ENCODE peak calls at places on chromosomes 13 and 19, in seven cellular contexts. One of them, this sample, is unnamed.

GRCh38 chr13:74278901-74279300 is 144.7 kb upstream of the KLF12 start:
- DNase-seq in heart right ventricle: no peak
- DNase-seq in CD8-positive, alpha-beta T cell: no peak
- DNase-seq in iPS DF 6.9: no peak
- DNase-seq in thoracic aorta: no peak
- DNase-seq in adrenal gland: no peak
- DNase-seq in GM23338: no peak
- DNase-seq in this sample: no peak

GRCh38 chr19:5687360-5688198 is 2.5 kb upstream of the RPL36 start:
- DNase-seq in GM23338: no peak
- DNase-seq in thoracic aorta: no peak
- DNase-seq in CD8-positive, alpha-beta T cell: no peak
- DNase-seq in iPS DF 6.9: no peak
- DNase-seq in heart right ventricle: no peak
- DNase-seq in adrenal gland: no peak
- DNase-seq in this sample: no peak

GRCh38 chr19:31627824-31628223 is 278.6 kb upstream of the TSHZ3 start:
- DNase-seq in thoracic aorta: no peak
- DNase-seq in heart right ventricle: no peak
- DNase-seq in GM23338: no peak
- DNase-seq in iPS DF 6.9: no peak
- DNase-seq in CD8-positive, alpha-beta T cell: no peak
- DNase-seq in adrenal gland: no peak
- DNase-seq in this sample: no peak

GRCh38 chr13:27599845-27600553 is 20.3 kb downstream of the LNX2 start:
- DNase-seq in thoracic aorta: no peak
- DNase-seq in GM23338: peak; percentile 41
- DNase-seq in adrenal gland: no peak
- DNase-seq in CD8-positive, alpha-beta T cell: no peak
- DNase-seq in heart right ventricle: no peak
- DNase-seq in iPS DF 6.9: no peak
- DNase-seq in this sample: peak; percentile 64

GRCh38 chr13:72458701-72459100 is 268.7 kb downstream of the MZT1 start:
- DNase-seq in adrenal gland: no peak
- DNase-seq in CD8-positive, alpha-beta T cell: no peak
- DNase-seq in iPS DF 6.9: peak; percentile 7
- DNase-seq in thoracic aorta: no peak
- DNase-seq in heart right ventricle: no peak
- DNase-seq in GM23338: peak; percentile 25
- DNase-seq in this sample: no peak

GRCh38 chr13:35496761-35497386 is 20.4 kb upstream of the MAB21L1 start:
- DNase-seq in heart right ventricle: no peak
- DNase-seq in CD8-positive, alpha-beta T cell: no peak
- DNase-seq in iPS DF 6.9: no peak
- DNase-seq in GM23338: no peak
- DNase-seq in thoracic aorta: no peak
- DNase-seq in adrenal gland: no peak
- DNase-seq in this sample: no peak

GRCh38 chr19:11425719-11426457 is 6.8 kb upstream of the RGL3 start:
- DNase-seq in GM23338: peak; percentile 85
- DNase-seq in adrenal gland: no peak
- DNase-seq in iPS DF 6.9: no peak
- DNase-seq in thoracic aorta: no peak
- DNase-seq in CD8-positive, alpha-beta T cell: no peak
- DNase-seq in heart right ventricle: no peak
- DNase-seq in this sample: no peak

GRCh38 chr13:113186061-113186900 is 22.2 kb downstream of the PCID2 start:
- DNase-seq in thoracic aorta: no peak
- DNase-seq in CD8-positive, alpha-beta T cell: peak; percentile 29
- DNase-seq in adrenal gland: no peak
- DNase-seq in heart right ventricle: no peak
- DNase-seq in iPS DF 6.9: no peak
- DNase-seq in GM23338: no peak
- DNase-seq in this sample: no peak

GRCh38 chr13:41199526-41199925 is 5.2 kb upstream of the KBTBD7 start:
- DNase-seq in iPS DF 6.9: no peak
- DNase-seq in adrenal gland: no peak
- DNase-seq in GM23338: no peak
- DNase-seq in heart right ventricle: no peak
- DNase-seq in thoracic aorta: no peak
- DNase-seq in CD8-positive, alpha-beta T cell: no peak
- DNase-seq in this sample: no peak

GRCh38 chr19:2380567-2380966 is 20.5 kb downstream of the TMPRSS9 start:
- DNase-seq in heart right ventricle: no peak
- DNase-seq in CD8-positive, alpha-beta T cell: no peak
- DNase-seq in GM23338: no peak
- DNase-seq in thoracic aorta: no peak
- DNase-seq in iPS DF 6.9: no peak
- DNase-seq in adrenal gland: no peak
- DNase-seq in this sample: no peak

GRCh38 chr13:89890806-89891205 is 1456.7 kb upstream of the MIR17HG start:
- DNase-seq in adrenal gland: no peak
- DNase-seq in thoracic aorta: no peak
- DNase-seq in GM23338: no peak
- DNase-seq in CD8-positive, alpha-beta T cell: no peak
- DNase-seq in heart right ventricle: no peak
- DNase-seq in iPS DF 6.9: no peak
- DNase-seq in this sample: no peak

GRCh38 chr13:38685974-38686571 is 804 bp upstream of the FREM2 start:
- DNase-seq in GM23338: peak; percentile 85
- DNase-seq in adrenal gland: no peak
- DNase-seq in iPS DF 6.9: no peak
- DNase-seq in thoracic aorta: no peak
- DNase-seq in CD8-positive, alpha-beta T cell: no peak
- DNase-seq in heart right ventricle: no peak
- DNase-seq in this sample: no peak

GRCh38 chr19:36061367-36061766 is 6.7 kb downstream of the WDR62 start:
- DNase-seq in GM23338: no peak
- DNase-seq in CD8-positive, alpha-beta T cell: no peak
- DNase-seq in heart right ventricle: no peak
- DNase-seq in thoracic aorta: no peak
- DNase-seq in adrenal gland: no peak
- DNase-seq in iPS DF 6.9: no peak
- DNase-seq in this sample: no peak

GRCh38 chr13:74158606-74159352 is 24.6 kb upstream of the KLF12 start:
- DNase-seq in thoracic aorta: no peak
- DNase-seq in heart right ventricle: no peak
- DNase-seq in CD8-positive, alpha-beta T cell: no peak
- DNase-seq in iPS DF 6.9: no peak
- DNase-seq in adrenal gland: no peak
- DNase-seq in GM23338: no peak
- DNase-seq in this sample: no peak

GRCh38 chr13:24516919-24517318 is 4.3 kb upstream of the PARP4 start:
- DNase-seq in iPS DF 6.9: no peak
- DNase-seq in CD8-positive, alpha-beta T cell: no peak
- DNase-seq in adrenal gland: no peak
- DNase-seq in GM23338: no peak
- DNase-seq in thoracic aorta: no peak
- DNase-seq in heart right ventricle: no peak
- DNase-seq in this sample: no peak

GRCh38 chr19:11963566-11964355 is 1.1 kb upstream of the ZNF763 start:
- DNase-seq in adrenal gland: peak; percentile 78
- DNase-seq in iPS DF 6.9: peak; percentile 61
- DNase-seq in heart right ventricle: peak; percentile 89
- DNase-seq in CD8-positive, alpha-beta T cell: peak; percentile 75
- DNase-seq in GM23338: peak; percentile 93
- DNase-seq in thoracic aorta: peak; percentile 31
- DNase-seq in this sample: peak; percentile 36

GRCh38 chr13:29577135-29578051 is 18.1 kb downstream of the SLC7A1 start:
- DNase-seq in thoracic aorta: no peak
- DNase-seq in CD8-positive, alpha-beta T cell: no peak
- DNase-seq in adrenal gland: peak; percentile 55
- DNase-seq in iPS DF 6.9: no peak
- DNase-seq in GM23338: no peak
- DNase-seq in heart right ventricle: no peak
- DNase-seq in this sample: peak; percentile 83

GRCh38 chr19:10617409-10618121 is 7.8 kb upstream of the SLC44A2 start:
- DNase-seq in GM23338: no peak
- DNase-seq in heart right ventricle: no peak
- DNase-seq in thoracic aorta: no peak
- DNase-seq in CD8-positive, alpha-beta T cell: no peak
- DNase-seq in adrenal gland: no peak
- DNase-seq in iPS DF 6.9: no peak
- DNase-seq in this sample: no peak

GRCh38 chr13:63731896-63732295 is 2316.2 kb upstream of the PCDH20 start:
- DNase-seq in CD8-positive, alpha-beta T cell: no peak
- DNase-seq in adrenal gland: no peak
- DNase-seq in iPS DF 6.9: no peak
- DNase-seq in heart right ventricle: no peak
- DNase-seq in thoracic aorta: no peak
- DNase-seq in GM23338: no peak
- DNase-seq in this sample: no peak

GRCh38 chr13:50376895-50377575 is 361.8 kb downstream of the KCNRG start:
- DNase-seq in thoracic aorta: no peak
- DNase-seq in heart right ventricle: no peak
- DNase-seq in iPS DF 6.9: no peak
- DNase-seq in GM23338: peak; percentile 70
- DNase-seq in CD8-positive, alpha-beta T cell: no peak
- DNase-seq in adrenal gland: no peak
- DNase-seq in this sample: no peak

GRCh38 chr13:111532111-111532510 is 211.7 kb downstream of the TEX29 start:
- DNase-seq in CD8-positive, alpha-beta T cell: no peak
- DNase-seq in heart right ventricle: no peak
- DNase-seq in iPS DF 6.9: no peak
- DNase-seq in GM23338: peak; percentile 54
- DNase-seq in thoracic aorta: no peak
- DNase-seq in adrenal gland: no peak
- DNase-seq in this sample: no peak
- H3K27me3 ChIP-seq in CD8-positive, alpha-beta T cell: no peaks in the 10 kb centered on the region
- H3K27me3 ChIP-seq in heart right ventricle: peaks cover 78% of the 10 kb centered on the region
- H3K27me3 ChIP-seq in iPS DF 6.9: peaks cover 9% of the 10 kb centered on the region
- H3K27me3 ChIP-seq in GM23338: peaks cover 46% of the 10 kb centered on the region
- H3K27me3 ChIP-seq in thoracic aorta: no peaks in the 10 kb centered on the region
- H3K27me3 ChIP-seq in adrenal gland: peaks cover 44% of the 10 kb centered on the region
- H3K27me3 ChIP-seq in this sample: peaks cover 9% of the 10 kb centered on the region

GRCh38 chr19:43636121-43636683 is 3.4 kb downstream of the CADM4 start:
- DNase-seq in thoracic aorta: no peak
- DNase-seq in heart right ventricle: no peak
- DNase-seq in iPS DF 6.9: no peak
- DNase-seq in GM23338: peak; percentile 90
- DNase-seq in CD8-positive, alpha-beta T cell: no peak
- DNase-seq in adrenal gland: no peak
- DNase-seq in this sample: no peak

GRCh38 chr19:43639507-43640423 is at the start of gene CADM4:
- DNase-seq in iPS DF 6.9: no peak
- DNase-seq in GM23338: peak; percentile 57
- DNase-seq in thoracic aorta: no peak
- DNase-seq in heart right ventricle: peak; percentile 16
- DNase-seq in CD8-positive, alpha-beta T cell: peak; percentile 35
- DNase-seq in adrenal gland: peak; percentile 60
- DNase-seq in this sample: no peak

GRCh38 chr19:43638991-43639494 is 607 bp downstream of the CADM4 start:
- DNase-seq in heart right ventricle: no peak
- DNase-seq in adrenal gland: no peak
- DNase-seq in CD8-positive, alpha-beta T cell: no peak
- DNase-seq in GM23338: no peak
- DNase-seq in thoracic aorta: no peak
- DNase-seq in iPS DF 6.9: no peak
- DNase-seq in this sample: no peak

GRCh38 chr19:43640424-43640757 is 741 bp upstream of the CADM4 start:
- DNase-seq in GM23338: peak; percentile 19
- DNase-seq in CD8-positive, alpha-beta T cell: no peak
- DNase-seq in thoracic aorta: no peak
- DNase-seq in iPS DF 6.9: no peak
- DNase-seq in adrenal gland: no peak
- DNase-seq in heart right ventricle: no peak
- DNase-seq in this sample: no peak

DNA sequence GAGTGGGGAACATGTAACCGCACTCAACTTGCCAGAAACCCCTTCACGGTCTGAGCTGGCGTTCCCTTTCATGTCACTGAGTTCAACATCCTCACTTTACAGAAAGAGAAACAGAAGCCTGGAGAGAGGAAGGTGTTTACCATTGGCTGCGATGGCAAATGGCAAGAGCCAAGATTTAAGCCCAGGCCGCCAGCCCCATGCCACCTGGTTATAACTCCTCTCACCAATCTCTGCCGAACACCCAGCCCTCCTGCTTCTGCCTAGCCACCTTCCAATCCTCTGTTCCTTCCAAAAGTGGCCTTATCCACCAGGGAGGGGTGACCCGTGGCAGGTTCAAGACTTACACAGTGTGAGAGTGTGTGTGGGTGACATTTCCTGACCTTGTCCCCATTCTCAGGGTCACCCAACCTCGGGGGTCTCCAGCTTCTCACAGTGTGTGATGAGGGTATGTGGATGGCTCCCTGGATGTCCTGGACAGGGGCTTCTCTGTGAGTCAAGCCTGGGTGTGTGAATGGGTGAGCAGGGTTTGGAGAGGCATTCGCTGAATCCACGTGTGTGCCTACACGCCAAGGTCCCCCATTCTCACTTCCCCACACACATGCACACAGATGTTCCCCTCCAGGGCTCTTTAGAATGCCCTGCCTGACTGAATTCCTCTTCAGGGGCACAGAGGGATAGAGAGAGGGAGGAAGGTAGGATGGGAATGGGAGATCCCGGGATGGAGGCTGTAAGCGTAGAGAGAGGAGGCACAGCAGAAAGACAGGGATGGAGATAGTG is 1.2 kb downstream of the CADM4 start:
- DNase-seq in CD8-positive, alpha-beta T cell: no peak
- DNase-seq in heart right ventricle: no peak
- DNase-seq in thoracic aorta: no peak
- DNase-seq in adrenal gland: no peak
- DNase-seq in iPS DF 6.9: no peak
- DNase-seq in GM23338: no peak
- DNase-seq in this sample: no peak
- H3K4me3 ChIP-seq in CD8-positive, alpha-beta T cell: no peak overlapping the region
- H3K4me3 ChIP-seq in heart right ventricle: no peak overlapping the region
- H3K4me3 ChIP-seq in thoracic aorta: no peak overlapping the region
- H3K4me3 ChIP-seq in adrenal gland: no peak overlapping the region
- H3K4me3 ChIP-seq in iPS DF 6.9: no peak overlapping the region
- H3K4me3 ChIP-seq in GM23338: peak overlapping the region; percentile 64
- H3K4me3 ChIP-seq in this sample: no peak overlapping the region

GRCh38 chr19:13016628-13017305 is 21.5 kb downstream of the NFIX start:
- DNase-seq in iPS DF 6.9: no peak
- DNase-seq in heart right ventricle: no peak
- DNase-seq in thoracic aorta: no peak
- DNase-seq in CD8-positive, alpha-beta T cell: no peak
- DNase-seq in adrenal gland: no peak
- DNase-seq in GM23338: peak; percentile 48
- DNase-seq in this sample: peak; percentile 59
- H3K27me3 ChIP-seq in iPS DF 6.9: peaks cover 83% of the 10 kb centered on the region
- H3K27me3 ChIP-seq in heart right ventricle: peaks cover 38% of the 10 kb centered on the region
- H3K27me3 ChIP-seq in thoracic aorta: no peaks in the 10 kb centered on the region
- H3K27me3 ChIP-seq in CD8-positive, alpha-beta T cell: peaks cover 23% of the 10 kb centered on the region
- H3K27me3 ChIP-seq in adrenal gland: no peaks in the 10 kb centered on the region
- H3K27me3 ChIP-seq in GM23338: peaks cover 98% of the 10 kb centered on the region
- H3K27me3 ChIP-seq in this sample: no peaks in the 10 kb centered on the region

DNA sequence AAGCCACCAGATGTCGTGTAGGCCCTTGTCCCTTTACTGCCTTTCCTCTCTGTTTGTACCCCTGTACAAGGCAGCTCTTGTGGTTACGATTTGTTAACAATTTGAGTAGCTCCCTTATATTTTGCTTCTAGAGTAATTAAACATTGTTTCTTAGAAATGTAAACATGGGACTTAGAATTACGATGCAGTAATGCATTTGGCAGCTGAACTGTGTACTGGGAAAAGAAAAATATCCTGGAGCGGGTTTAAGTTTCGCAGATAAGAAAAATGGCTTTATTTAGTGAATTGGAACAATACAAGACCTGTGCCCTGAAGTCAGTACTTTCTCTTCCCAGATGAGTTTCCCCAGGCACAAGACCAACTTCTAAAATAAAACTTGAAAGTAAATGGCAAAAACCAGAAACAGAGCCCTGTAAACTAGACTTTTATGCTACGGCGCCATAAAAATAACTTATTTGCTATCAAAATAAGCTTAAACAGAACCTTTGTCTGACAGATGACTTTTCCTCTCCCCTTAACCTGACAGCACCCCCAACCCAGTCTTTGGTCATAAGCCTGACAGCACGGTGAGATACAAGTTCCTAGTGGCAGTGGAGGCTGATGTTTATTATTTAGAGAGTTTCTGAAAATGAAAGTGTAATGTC is 63.0 kb downstream of the LRCH1 start:
- DNase-seq in GM23338: no peak
- DNase-seq in iPS DF 6.9: no peak
- DNase-seq in CD8-positive, alpha-beta T cell: no peak
- DNase-seq in thoracic aorta: no peak
- DNase-seq in heart right ventricle: no peak
- DNase-seq in adrenal gland: no peak
- DNase-seq in this sample: no peak
- H3K4me3 ChIP-seq in GM23338: no peak overlapping the region
- H3K4me3 ChIP-seq in iPS DF 6.9: no peak overlapping the region
- H3K4me3 ChIP-seq in CD8-positive, alpha-beta T cell: no peak overlapping the region
- H3K4me3 ChIP-seq in thoracic aorta: peak overlapping the region; percentile 63
- H3K4me3 ChIP-seq in heart right ventricle: peak overlapping the region; percentile 8
- H3K4me3 ChIP-seq in adrenal gland: peak overlapping the region; percentile 1
- H3K4me3 ChIP-seq in this sample: no peak overlapping the region

This sample was measured in MG63.